ENCODE peak calls at places on chromosomes 13 and 19, in ten cellular contexts. A is cardiac fibroblast; M is G401; X is stimulated activated CD4-positive, alpha-beta T cell treated with anti-CD3 and anti-CD28 coated beads, Interleukin-1b, Interleukin-23, amount 100 ng/mL, for 1 hour; W is neural crest cell; F is HT1080; R is AG10803; Y is amygdala; D is right lobe of liver; O is activated naive CD4-positive, alpha-beta T cell treated with Interleukin-2 at 50 U/mL for 16 hours. G is an unnamed sample.

GRCh38 chr19:38683393-38684077 is 36.1 kb downstream of the ACTN4 start:
- DNase-seq in Y (no peak), F (peak), R (peak), D (peak), O (peak), X (peak), W (no peak), M (peak), A (peak), G (peak)

GRCh38 chr19:11421607-11422098 is 2.5 kb upstream of the RGL3 start:
- DNase-seq in D (peak), O (peak), X (peak), Y (no peak), F (no peak), M (peak), W (peak), R (no peak), A (no peak), G (no peak)

GRCh38 chr13:22114630-22115311 is 443.9 kb downstream of the FGF9 start:
- DNase-seq in D (no peak), F (no peak), O (peak), R (peak), W (no peak), Y (no peak), M (no peak), A (no peak), X (no peak), G (peak)

GRCh38 chr19:52188822-52189744 is 769 bp upstream of the PPP2R1A start:
- DNase-seq in M (no peak), O (no peak), R (no peak), D (no peak), F (peak), A (no peak), W (peak), Y (no peak), X (no peak), G (no peak)

GRCh38 chr19:3544054-3544376 is 5.0 kb downstream of the TEKTIP1 start:
- DNase-seq in F (no peak), W (no peak), D (no peak), O (no peak), R (no peak), X (no peak), A (no peak), M (no peak), Y (no peak), G (no peak)

GRCh38 chr19:30696514-30696913 is 324.3 kb downstream of the ZNF536 start:
- DNase-seq in O (no peak), A (no peak), Y (no peak), W (peak), F (peak), M (no peak), X (no peak), R (no peak), D (no peak), G (peak)

GRCh38 chr19:16232127-16232526 is 34.4 kb downstream of the AP1M1 start:
- DNase-seq in R (no peak), F (no peak), D (no peak), Y (no peak), M (no peak), O (no peak), A (no peak), X (no peak), W (no peak), G (no peak)

GRCh38 chr13:51737609-51738008 is 66.4 kb downstream of the DHRS12 start:
- DNase-seq in F (no peak), D (no peak), M (no peak), X (no peak), Y (no peak), A (no peak), O (no peak), R (no peak), W (no peak), G (no peak)

GRCh38 chr13:31045621-31046081 is 113.2 kb downstream of the TEX26 start:
- DNase-seq in X (peak), O (peak), W (no peak), M (no peak), F (peak), R (peak), A (peak), D (no peak), Y (no peak), G (peak)

GRCh38 chr19:55699221-55699620 is 24.2 kb downstream of the EPN1 start:
- DNase-seq in D (no peak), Y (no peak), M (no peak), A (no peak), O (no peak), W (no peak), X (no peak), F (no peak), R (no peak), G (no peak)

GRCh38 chr13:25687622-25688225 is 315.9 kb downstream of the ATP8A2 start:
- DNase-seq in A (no peak), M (peak), R (no peak), F (peak), O (no peak), Y (no peak), W (no peak), D (no peak), X (no peak), G (peak)

GRCh38 chr19:30036154-30037129 is 94.4 kb downstream of the URI1 start:
- DNase-seq in D (no peak), W (no peak), F (no peak), A (peak), X (no peak), O (no peak), R (peak), Y (no peak), M (no peak), G (no peak)

GRCh38 chr19:3670796-3671679 is 29.2 kb downstream of the PIP5K1C start:
- DNase-seq in D (peak), X (no peak), W (no peak), A (peak), R (peak), Y (no peak), M (no peak), O (peak), F (no peak), G (no peak)

GRCh38 chr13:82569581-82569980 is 1312.7 kb downstream of the SLITRK1 start:
- DNase-seq in M (no peak), W (no peak), Y (no peak), A (no peak), R (no peak), F (no peak), X (no peak), O (no peak), D (no peak), G (no peak)

GRCh38 chr13:42699922-42700321 is 81.5 kb upstream of the FAM216B start:
- DNase-seq in D (no peak), R (no peak), A (no peak), F (no peak), W (no peak), X (no peak), Y (no peak), O (no peak), M (no peak), G (no peak)

GRCh38 chr19:48487944-48488343 is 18.8 kb downstream of the CYTH2 start:
- DNase-seq in O (no peak), F (peak), Y (no peak), A (peak), X (no peak), D (no peak), M (peak), R (peak), W (no peak), G (peak)

GRCh38 chr13:66716502-66716901 is 513.6 kb downstream of the PCDH9 start:
- DNase-seq in O (no peak), X (no peak), F (no peak), W (no peak), A (no peak), M (no peak), R (no peak), Y (no peak), D (no peak), G (no peak)

GRCh38 chr19:28313633-28314032 is 899.3 kb downstream of the UQCRFS1 start:
- DNase-seq in D (no peak), Y (no peak), M (no peak), X (no peak), O (no peak), A (peak), W (no peak), F (peak), R (peak), G (no peak)

GRCh38 chr19:15330801-15331418 is 1.4 kb downstream of the BRD4 start:
- DNase-seq in D (no peak), Y (no peak), A (peak), X (no peak), M (no peak), O (no peak), R (peak), F (no peak), W (no peak), G (peak)

GRCh38 chr19:51891193-51891747 is 3.5 kb upstream of the ZNF577 start:
- DNase-seq in F (no peak), D (no peak), W (no peak), O (no peak), Y (no peak), M (no peak), R (no peak), A (peak), X (no peak), G (no peak)

GRCh38 chr19:5953680-5954213 is 24.2 kb downstream of the RANBP3 start:
- DNase-seq in O (peak), D (no peak), F (no peak), X (no peak), R (peak), A (peak), Y (no peak), W (no peak), M (no peak), G (peak)

GRCh38 chr19:3058009-3058820 is 4.1 kb downstream of the TLE5 start:
- DNase-seq in D (no peak), F (no peak), A (no peak), O (no peak), Y (no peak), W (no peak), X (no peak), M (no peak), R (no peak), G (no peak)

GRCh38 chr19:44808463-44809371 is at the start of gene BCAM:
- DNase-seq in W (peak), Y (no peak), O (no peak), D (peak), A (peak), R (peak), X (no peak), F (no peak), M (peak), G (no peak)

GRCh38 chr13:112821340-112822055 is 131.7 kb downstream of the ATP11A start:
- DNase-seq in F (no peak), Y (no peak), A (no peak), X (no peak), O (no peak), M (no peak), W (no peak), D (no peak), R (peak), G (no peak)